ENCODE peak calls at places on chromosomes 11 and 22, in seven cellular contexts. P is cardiac muscle cell; G is CD4-positive, alpha-beta memory T cell; S is small intestine; K is SK-N-SH; R is stomach; T is mammary epithelial cell. V is an unnamed sample. For H3K4me1, the result is how much of the 10 kb centered on the place peaks cover.

GRCh38 chr11:130478204-130478701 is 29.8 kb downstream of the ADAMTS15 start:
- DNase-seq in P (peak), G (no peak), S (peak), K (peak), R (peak), T (peak), V (peak)

GRCh38 chr11:59141191-59141590 is 1.5 kb upstream of the FAM111A start:
- DNase-seq in P (no peak), G (no peak), S (no peak), K (no peak), R (no peak), T (no peak), V (no peak)

GRCh38 chr11:119594639-119595249 is 134.3 kb downstream of the NECTIN1 start:
- DNase-seq in P (peak), G (no peak), S (no peak), K (no peak), R (no peak), T (peak), V (no peak)

GRCh38 chr11:12693485-12694181 is 19.4 kb downstream of the TEAD1 start:
- DNase-seq in P (peak), G (no peak), S (peak), K (peak), R (peak), T (peak), V (peak)

GRCh38 chr22:40116496-40117200 is 61.1 kb upstream of the TNRC6B start:
- DNase-seq in P (no peak), G (peak), S (no peak), K (no peak), R (no peak), T (no peak), V (no peak)

GRCh38 chr11:128061321-128061871 is 526.0 kb downstream of the ETS1 start:
- DNase-seq in P (no peak), G (no peak), S (no peak), K (no peak), R (no peak), T (no peak), V (no peak)

GRCh38 chr11:84398017-84398626 is 1112.0 kb upstream of the CCDC90B start:
- DNase-seq in P (peak), G (no peak), S (no peak), K (peak), R (no peak), T (peak), V (no peak)

GRCh38 chr11:1733716-1734351 is 16.6 kb downstream of the IFITM10 start:
- DNase-seq in P (no peak), G (no peak), S (no peak), K (no peak), R (no peak), T (peak), V (no peak)

GRCh38 chr11:24198458-24198857 is 298.4 kb upstream of the LUZP2 start:
- DNase-seq in P (peak), G (no peak), S (no peak), K (no peak), R (no peak), T (no peak), V (no peak)

GRCh38 chr11:78720281-78720989 is 145.8 kb upstream of the NARS2 start:
- DNase-seq in P (no peak), G (no peak), S (no peak), K (no peak), R (no peak), T (no peak), V (no peak)

GRCh38 chr11:8101421-8101820 is 20.4 kb downstream of the TUB start:
- DNase-seq in P (no peak), G (no peak), S (no peak), K (no peak), R (peak), T (no peak), V (no peak)

GRCh38 chr11:16561150-16561549 is 177.3 kb upstream of the C11orf58 start:
- DNase-seq in P (no peak), G (no peak), S (no peak), K (no peak), R (no peak), T (no peak), V (no peak)

GRCh38 chr22:38262051-38262795 is 10.6 kb downstream of the TMEM184B start:
- DNase-seq in P (no peak), G (peak), S (peak), K (peak), R (peak), T (peak), V (peak)

GRCh38 chr11:106276859-106277436 is 199.5 kb downstream of the AASDHPPT start:
- DNase-seq in P (peak), G (no peak), S (no peak), K (peak), R (no peak), T (no peak), V (no peak)

GRCh38 chr11:75706260-75706729 is 11.3 kb upstream of the MOGAT2 start:
- DNase-seq in P (peak), G (peak), S (peak), K (peak), R (peak), T (peak), V (peak)

GRCh38 chr11:81916459-81916858 is 817.2 kb downstream of the FAM181B start:
- DNase-seq in P (no peak), G (no peak), S (no peak), K (no peak), R (no peak), T (no peak), V (no peak)

GRCh38 chr22:35205956-35206355 is 51.3 kb upstream of the HMGXB4 start:
- DNase-seq in P (peak), G (no peak), S (no peak), K (no peak), R (no peak), T (peak), V (no peak)

GRCh38 chr22:41197808-41198585 is 7.1 kb upstream of the L3MBTL2 start:
- DNase-seq in P (no peak), G (peak), S (peak), K (peak), R (peak), T (no peak), V (peak)

GRCh38 chr11:75365711-75366181 is 14.3 kb upstream of the ARRB1 start:
- DNase-seq in P (peak), G (no peak), S (no peak), K (no peak), R (no peak), T (no peak), V (no peak)

GRCh38 chr11:2921261-2921660 is 8.0 kb downstream of the PHLDA2 start:
- DNase-seq in P (no peak), G (no peak), S (no peak), K (no peak), R (no peak), T (no peak), V (no peak)

GRCh38 chr11:60607483-60607882 is 91.9 kb upstream of the MS4A8 start:
- DNase-seq in P (no peak), G (no peak), S (no peak), K (no peak), R (no peak), T (no peak), V (no peak)

GRCh38 chr11:113593698-113594308 is 112.3 kb downstream of the TMPRSS5 start:
- DNase-seq in P (peak), G (no peak), S (no peak), K (no peak), R (no peak), T (no peak), V (no peak)

GRCh38 chr11:72116019-72116755 is 3.7 kb upstream of the ANAPC15 start:
- DNase-seq in P (no peak), G (no peak), S (no peak), K (no peak), R (no peak), T (peak), V (no peak)

DNA sequence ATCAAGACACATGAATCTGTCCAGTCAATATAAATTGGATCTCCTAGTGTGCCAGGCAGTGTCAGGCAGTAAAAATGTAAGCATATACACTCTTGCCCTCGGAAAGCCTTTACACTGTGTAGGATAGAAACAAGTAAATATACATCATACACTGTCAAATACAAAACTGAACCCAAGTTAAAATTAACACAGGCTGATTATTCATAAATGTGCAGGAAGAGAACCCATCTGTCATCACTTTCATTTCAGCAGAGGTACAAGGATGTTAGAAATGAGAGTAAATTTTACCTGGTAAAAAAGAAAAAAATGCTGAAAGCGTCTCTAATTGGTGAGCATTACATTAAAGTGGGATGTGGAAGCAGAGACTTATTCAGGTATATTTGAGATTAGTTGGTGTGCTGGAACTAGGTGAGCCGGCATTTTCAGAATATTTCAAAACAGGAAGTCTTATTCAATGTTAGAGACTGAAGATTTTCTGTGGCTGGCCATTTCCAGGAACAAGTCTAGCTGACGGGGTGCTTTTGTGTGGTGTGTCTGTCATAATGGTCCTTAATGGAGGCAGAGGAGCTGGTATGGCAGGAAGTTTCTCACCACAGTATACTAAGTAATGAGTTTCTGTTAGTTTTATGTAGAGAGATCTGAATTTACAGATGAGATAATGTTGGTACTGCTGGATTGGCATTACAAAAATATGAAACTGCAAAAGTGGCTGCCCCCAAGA is 192.6 kb downstream of the CASP12 start:
- DNase-seq in P (peak), G (peak), S (peak), K (no peak), R (peak), T (peak), V (peak)
- H3K4me3 ChIP-seq in P (no peak), G (peak), S (no peak), K (no peak), R (no peak), T (no peak), V (no peak)

DNA sequence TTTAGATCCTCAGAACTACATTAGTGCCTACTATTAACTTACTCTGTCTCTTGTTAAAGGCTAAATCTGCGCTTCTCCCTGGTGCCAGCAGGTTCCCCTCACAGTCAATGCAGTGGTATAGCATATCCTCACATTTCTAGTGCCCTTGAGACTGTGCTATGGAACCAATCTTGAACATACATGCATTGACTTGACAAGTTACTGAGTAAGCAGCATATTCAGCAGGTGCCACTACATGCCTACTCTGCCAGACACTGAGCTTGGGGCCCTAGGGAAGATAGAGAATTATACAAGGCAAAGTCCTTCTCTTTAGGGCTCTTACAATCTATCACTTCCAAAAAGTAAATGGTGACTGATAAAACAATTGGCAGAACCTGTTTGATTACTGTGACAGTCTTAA is 3.2 kb downstream of the FUT4 start:
- DNase-seq in P (no peak), G (no peak), S (peak), K (no peak), R (no peak), T (peak), V (peak)
- H3K4me1 ChIP-seq in P (under half), G (under half), S (under half), K (under half), R (under half), T (under half), V (under half)

DNA sequence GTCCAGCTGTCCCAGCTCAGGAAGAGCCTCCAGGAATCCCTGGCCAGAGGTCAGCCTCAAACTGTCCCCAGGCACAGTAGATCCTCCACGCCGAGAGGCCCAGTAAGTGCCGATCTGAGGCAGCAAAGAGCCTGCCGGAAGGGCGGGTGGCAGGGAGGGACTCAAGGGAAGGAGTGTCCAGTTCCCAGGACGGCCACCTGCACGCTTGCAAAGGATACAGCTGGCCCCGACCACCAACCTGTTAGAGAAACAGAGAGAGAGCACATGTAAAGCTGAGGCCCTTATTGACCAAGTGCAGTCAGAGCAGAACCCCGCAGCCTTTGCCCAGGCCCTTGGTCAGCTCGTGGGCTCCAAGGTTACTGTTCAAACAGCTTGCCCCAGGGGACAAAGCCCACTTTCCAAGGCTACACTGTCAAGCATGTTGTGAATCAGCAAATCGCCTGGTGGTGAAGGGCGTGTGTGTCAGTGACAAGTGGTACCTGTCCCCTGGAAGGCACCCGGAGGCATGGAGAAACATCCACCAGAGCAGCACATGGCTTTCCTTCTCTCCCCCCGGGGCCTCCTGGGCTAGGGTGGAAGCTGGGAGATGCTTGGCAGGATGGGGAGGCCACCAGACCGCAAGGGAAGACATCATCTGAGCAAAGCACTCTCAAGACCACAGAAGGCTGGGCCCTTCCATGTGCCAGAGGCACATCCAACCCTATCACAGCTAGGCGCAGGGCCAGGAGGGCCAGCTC is 42.6 kb upstream of the COMT start:
- DNase-seq in P (no peak), G (no peak), S (no peak), K (no peak), R (no peak), T (no peak), V (no peak)
- H3K4me3 ChIP-seq in P (no peak), G (no peak), S (no peak), K (no peak), R (no peak), T (no peak), V (no peak)

GRCh38 chr22:36387914-36388864 is at the start of gene MYH9:
- DNase-seq in P (peak), G (peak), S (peak), K (peak), R (peak), T (peak), V (peak)
- H3K4me1 ChIP-seq in P (under half), G (under half), S (under half), K (under half), R (under half), T (under half), V (under half)

GRCh38 chr22:22787805-22788459 is 99.7 kb upstream of the IGLL5 start:
- DNase-seq in P (peak), G (peak), S (peak), K (peak), R (peak), T (peak), V (peak)

GRCh38 chr22:22789233-22789921 is 98.2 kb upstream of the IGLL5 start:
- DNase-seq in P (no peak), G (no peak), S (no peak), K (no peak), R (no peak), T (no peak), V (no peak)

GRCh38 chr22:22791438-22792181 is 96.0 kb upstream of the IGLL5 start:
- DNase-seq in P (no peak), G (no peak), S (no peak), K (no peak), R (no peak), T (no peak), V (no peak)

GRCh38 chr22:22788460-22789037 is 99.1 kb upstream of the IGLL5 start:
- DNase-seq in P (no peak), G (no peak), S (no peak), K (no peak), R (no peak), T (no peak), V (no peak)

DNA sequence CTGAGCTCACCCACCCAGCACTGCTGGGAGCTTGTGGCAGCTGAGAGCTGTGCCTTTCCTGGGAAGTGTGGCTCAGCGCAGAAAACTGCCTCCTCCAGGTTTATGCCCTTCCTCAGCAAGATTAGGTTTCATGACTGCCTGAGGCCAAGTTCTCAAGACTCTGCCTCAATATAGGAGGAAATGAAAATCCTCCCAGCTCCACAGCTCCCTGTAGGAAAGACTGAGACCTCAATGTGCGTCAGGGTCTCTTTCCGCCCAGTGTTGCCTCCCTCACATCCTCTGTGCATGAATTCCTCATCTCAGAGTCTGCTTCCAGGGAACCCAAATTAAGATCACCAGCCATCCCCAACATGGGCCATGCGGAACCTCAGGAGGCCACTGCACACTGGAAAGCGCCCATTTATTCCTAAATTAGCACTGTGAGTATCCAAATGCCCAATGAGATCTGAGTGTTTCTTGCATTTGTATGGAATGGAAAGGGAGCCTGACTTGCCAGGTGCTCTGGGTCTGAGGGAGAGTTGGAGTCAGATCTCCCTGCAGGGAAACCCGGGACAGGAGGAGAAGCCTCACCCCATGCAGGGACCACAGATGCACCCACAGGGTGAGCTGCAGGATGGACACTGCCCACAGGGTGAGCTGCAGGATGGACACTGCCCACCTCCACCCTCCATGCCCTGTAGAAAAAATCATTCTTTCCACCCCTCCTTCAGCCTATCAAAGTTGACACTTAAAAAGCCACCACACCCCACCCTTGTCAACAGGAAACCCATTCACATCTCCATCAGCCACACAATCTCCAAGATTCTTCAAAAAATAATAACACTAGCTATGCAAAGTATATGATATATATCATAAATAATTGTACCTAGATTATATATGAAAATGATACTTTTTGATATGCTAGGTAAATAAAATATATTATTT is 97.4 kb upstream of the IGLL5 start:
- DNase-seq in P (no peak), G (no peak), S (no peak), K (no peak), R (no peak), T (no peak), V (no peak)
- H3K4me3 ChIP-seq in P (no peak), G (no peak), S (no peak), K (no peak), R (no peak), T (no peak), V (no peak)

GRCh38 chr22:20547029-20547428 is 39.6 kb downstream of the MED15 start:
- DNase-seq in P (no peak), G (no peak), S (no peak), K (no peak), R (no peak), T (no peak), V (no peak)

GRCh38 chr22:20546541-20546950 is 39.1 kb downstream of the MED15 start:
- DNase-seq in P (no peak), G (no peak), S (no peak), K (no peak), R (no peak), T (no peak), V (no peak)

GRCh38 chr22:20549232-20549841 is 41.9 kb downstream of the MED15 start:
- DNase-seq in P (peak), G (peak), S (no peak), K (no peak), R (no peak), T (no peak), V (no peak)

GRCh38 chr22:20550057-20550817 is 42.8 kb downstream of the MED15 start:
- DNase-seq in P (no peak), G (no peak), S (no peak), K (no peak), R (no peak), T (no peak), V (no peak)

DNA sequence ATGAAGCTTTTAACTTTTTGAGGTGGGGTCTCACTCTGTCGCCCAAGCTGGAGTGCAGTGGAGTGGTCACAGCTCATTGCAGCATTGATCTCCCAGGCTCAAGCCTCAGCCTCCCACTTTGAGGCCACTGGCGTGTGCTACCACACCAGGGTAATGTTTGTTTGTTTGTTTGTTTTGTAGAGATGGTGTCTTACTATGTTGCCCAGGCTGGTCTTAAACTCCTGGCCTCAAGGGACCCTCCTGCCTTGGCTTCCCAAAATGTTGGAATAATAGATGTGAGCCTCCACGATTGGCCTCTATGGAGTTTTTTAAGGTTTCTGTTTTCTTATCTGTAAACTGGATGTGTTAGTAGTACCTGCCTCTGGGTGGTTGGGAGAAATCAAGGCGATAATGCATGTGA is 41.4 kb downstream of the MED15 start:
- DNase-seq in P (no peak), G (no peak), S (no peak), K (no peak), R (no peak), T (no peak), V (no peak)
- H3K4me1 ChIP-seq in P (under half), G (half or more), S (under half), K (under half), R (under half), T (under half), V (under half)

GRCh38 chr22:43860126-43860525 is 2.2 kb downstream of the SULT4A1 start:
- DNase-seq in P (no peak), G (no peak), S (no peak), K (no peak), R (no peak), T (no peak), V (no peak)

GRCh38 chr22:43860831-43861230 is 1.5 kb downstream of the SULT4A1 start:
- DNase-seq in P (no peak), G (no peak), S (peak), K (no peak), R (no peak), T (no peak), V (no peak)

GRCh38 chr22:43862882-43863202 is 529 bp upstream of the SULT4A1 start:
- DNase-seq in P (no peak), G (no peak), S (no peak), K (no peak), R (no peak), T (no peak), V (no peak)

GRCh38 chr22:43861529-43861928 is 784 bp downstream of the SULT4A1 start:
- DNase-seq in P (peak), G (no peak), S (peak), K (peak), R (no peak), T (no peak), V (no peak)

GRCh38 chr22:43862074-43862881 is at the start of gene SULT4A1:
- DNase-seq in P (peak), G (no peak), S (peak), K (peak), R (no peak), T (peak), V (no peak)
- H3K4me3 ChIP-seq in P (peak), G (no peak), S (peak), K (peak), R (peak), T (peak), V (no peak)